ENCODE peak calls at places on chromosomes 13 and 19, in eight cellular contexts. B is mesothelial cell of epicardium; K is NCI-H345; Y is neural progenitor cell; R is aorta; G is CD8-positive, alpha-beta memory T cell; X is stimulated activated CD4-positive, alpha-beta T cell treated with anti-CD3 and anti-CD28 coated beads, Interleukin-12 subunit alpha, Interleukin-12 subunit beta, amount 100 ng/mL, for 4 hours; C is activated naive CD4-positive, alpha-beta T cell treated with Interleukin-2 at 50 U/mL for 16 hours. F is an unnamed sample.

GRCh38 chr19:16978156-16978555 is 48.5 kb downstream of the CPAMD8 start:
- DNase-seq in B (no peak), K (no peak), Y (no peak), R (no peak), G (no peak), X (no peak), C (no peak), F (no peak)

GRCh38 chr19:53308339-53308811 is 25.2 kb upstream of the ZNF845 start:
- DNase-seq in B (no peak), K (no peak), Y (peak), R (peak), G (no peak), X (no peak), C (no peak), F (peak)

GRCh38 chr13:76723551-76724232 is 162.5 kb downstream of the KCTD12 start:
- DNase-seq in B (no peak), K (no peak), Y (peak), R (no peak), G (no peak), X (no peak), C (no peak), F (peak)

GRCh38 chr19:40682431-40682964 is 8.0 kb downstream of the NUMBL start:
- DNase-seq in B (no peak), K (no peak), Y (no peak), R (no peak), G (no peak), X (no peak), C (no peak), F (no peak)

GRCh38 chr13:33262554-33262953 is 23.0 kb downstream of the STARD13 start:
- DNase-seq in B (no peak), K (no peak), Y (no peak), R (no peak), G (no peak), X (no peak), C (no peak), F (no peak)

GRCh38 chr19:6214881-6215541 is 64.8 kb downstream of the MLLT1 start:
- DNase-seq in B (no peak), K (no peak), Y (no peak), R (peak), G (no peak), X (no peak), C (no peak), F (no peak)

GRCh38 chr19:6056801-6057650 is 53.3 kb downstream of the RFX2 start:
- DNase-seq in B (no peak), K (peak), Y (no peak), R (peak), G (no peak), X (no peak), C (no peak), F (no peak)

GRCh38 chr13:29339386-29340272 is 255.9 kb downstream of the SLC7A1 start:
- DNase-seq in B (no peak), K (no peak), Y (no peak), R (no peak), G (no peak), X (no peak), C (no peak), F (no peak)

GRCh38 chr19:18735752-18736151 is 52.3 kb downstream of the CRTC1 start:
- DNase-seq in B (no peak), K (no peak), Y (no peak), R (no peak), G (no peak), X (no peak), C (no peak), F (no peak)

GRCh38 chr13:105465745-105466144 is 1069.7 kb downstream of the EFNB2 start:
- DNase-seq in B (no peak), K (no peak), Y (no peak), R (no peak), G (no peak), X (no peak), C (no peak), F (no peak)

GRCh38 chr13:47829684-47830083 is 171.4 kb downstream of the SUCLA2 start:
- DNase-seq in B (no peak), K (no peak), Y (no peak), R (no peak), G (no peak), X (no peak), C (no peak), F (no peak)

GRCh38 chr19:2210987-2211740 is 25.0 kb downstream of the PLEKHJ1 start:
- DNase-seq in B (no peak), K (no peak), Y (no peak), R (no peak), G (no peak), X (no peak), C (no peak), F (no peak)

GRCh38 chr13:46178143-46178542 is 3.8 kb downstream of the LCP1 start:
- DNase-seq in B (no peak), K (no peak), Y (no peak), R (no peak), G (no peak), X (no peak), C (no peak), F (no peak)

GRCh38 chr19:33580645-33581037 is 41.1 kb upstream of the CHST8 start:
- DNase-seq in B (no peak), K (no peak), Y (no peak), R (no peak), G (no peak), X (no peak), C (no peak), F (no peak)

GRCh38 chr19:46834121-46834520 is 16.5 kb downstream of the AP2S1 start:
- DNase-seq in B (no peak), K (no peak), Y (no peak), R (no peak), G (no peak), X (no peak), C (no peak), F (no peak)

GRCh38 chr13:26378116-26378515 is 124.2 kb downstream of the CDK8 start:
- DNase-seq in B (no peak), K (no peak), Y (no peak), R (no peak), G (no peak), X (no peak), C (no peak), F (no peak)

GRCh38 chr19:19482785-19483625 is 32.3 kb downstream of the TSSK6 start:
- DNase-seq in B (no peak), K (no peak), Y (no peak), R (no peak), G (no peak), X (no peak), C (no peak), F (no peak)

GRCh38 chr13:87820221-87820620 is 149.1 kb downstream of the SLITRK5 start:
- DNase-seq in B (no peak), K (no peak), Y (no peak), R (no peak), G (no peak), X (no peak), C (no peak), F (no peak)

GRCh38 chr13:77696863-77697207 is 652 bp upstream of the SLAIN1 start:
- DNase-seq in B (no peak), K (peak), Y (no peak), R (no peak), G (no peak), X (no peak), C (no peak), F (no peak)

GRCh38 chr13:46386996-46387851 is at the start of gene RUBCNL:
- DNase-seq in B (no peak), K (peak), Y (peak), R (peak), G (no peak), X (peak), C (peak), F (no peak)

GRCh38 chr13:109146912-109147624 is 517.7 kb downstream of the MYO16 start:
- DNase-seq in B (no peak), K (no peak), Y (no peak), R (no peak), G (no peak), X (no peak), C (no peak), F (no peak)

GRCh38 chr19:40366697-40367561 is 18.4 kb downstream of the PLD3 start:
- DNase-seq in B (no peak), K (no peak), Y (peak), R (no peak), G (no peak), X (no peak), C (no peak), F (no peak)

GRCh38 chr19:21422244-21422643 is 25.3 kb downstream of the ZNF493 start:
- DNase-seq in B (no peak), K (no peak), Y (no peak), R (no peak), G (no peak), X (no peak), C (no peak), F (no peak)

GRCh38 chr13:29541400-29541799 is 54.1 kb downstream of the SLC7A1 start:
- DNase-seq in B (no peak), K (no peak), Y (no peak), R (no peak), G (no peak), X (no peak), C (no peak), F (no peak)

GRCh38 chr13:83286737-83287136 is 595.5 kb downstream of the SLITRK1 start:
- DNase-seq in B (no peak), K (no peak), Y (no peak), R (no peak), G (no peak), X (no peak), C (no peak), F (no peak)

GRCh38 chr13:33582121-33582520 is 235.8 kb upstream of the RFC3 start:
- DNase-seq in B (no peak), K (no peak), Y (no peak), R (no peak), G (no peak), X (no peak), C (no peak), F (no peak)

GRCh38 chr13:63010072-63010658 is 1594.5 kb upstream of the PCDH20 start:
- DNase-seq in B (no peak), K (no peak), Y (no peak), R (no peak), G (no peak), X (no peak), C (no peak), F (no peak)

GRCh38 chr13:65836066-65836465 is 1394.1 kb downstream of the PCDH9 start:
- DNase-seq in B (no peak), K (peak), Y (no peak), R (no peak), G (no peak), X (no peak), C (no peak), F (no peak)

GRCh38 chr13:99281811-99282263 is 23.7 kb upstream of the GPR18 start:
- DNase-seq in B (no peak), K (no peak), Y (no peak), R (peak), G (peak), X (no peak), C (peak), F (no peak)

F was measured in iPS DF 19.7.